ENCODE peak calls at places on chromosomes 6 and 20, in eight cellular contexts. J is cardiac fibroblast, N is astrocyte of the cerebellum, W is fibroblast of lung, U is coronary artery, C is OCI-LY7, E is tibial nerve, S is GM06990. Z is an unnamed sample.

GRCh38 chr6:104642871-104643270 is 216.8 kb downstream of the HACE1 start:
- DNase-seq in U (no peak), E (no peak), N (no peak), W (peak), J (peak), S (no peak), C (no peak), Z (peak)

GRCh38 chr6:111817451-111818146 is 55.7 kb downstream of the FYN start:
- DNase-seq in J (no peak), C (no peak), U (no peak), W (no peak), N (no peak), S (no peak), E (peak), Z (no peak)

GRCh38 chr6:157376706-157377230 is 4.2 kb upstream of the ZDHHC14 start:
- DNase-seq in E (no peak), S (no peak), U (no peak), C (peak), N (no peak), W (no peak), J (no peak), Z (peak)

GRCh38 chr6:169935348-169935718 is 183.9 kb downstream of the ERMARD start:
- DNase-seq in C (no peak), E (no peak), S (no peak), J (no peak), U (no peak), W (no peak), N (peak), Z (no peak)

GRCh38 chr20:8901237-8902025 is 167.5 kb upstream of the PLCB4 start:
- DNase-seq in U (peak), C (no peak), S (no peak), N (no peak), J (peak), E (peak), W (peak), Z (peak)

GRCh38 chr20:43959079-43959919 is 44.6 kb downstream of the TOX2 start:
- DNase-seq in E (no peak), J (no peak), W (peak), N (peak), C (peak), S (no peak), U (no peak), Z (peak)

GRCh38 chr20:17228624-17229061 is 1.8 kb downstream of the PCSK2 start:
- DNase-seq in C (no peak), N (no peak), U (no peak), J (no peak), S (no peak), E (no peak), W (no peak), Z (no peak)

GRCh38 chr20:60053125-60053812 is 95.0 kb downstream of the CDH26 start:
- DNase-seq in U (no peak), S (no peak), C (no peak), J (no peak), N (no peak), E (no peak), W (no peak), Z (no peak)

GRCh38 chr6:87139236-87139635 is 16.1 kb upstream of the ZNF292 start:
- DNase-seq in E (peak), C (peak), U (no peak), W (peak), J (peak), N (peak), S (no peak), Z (peak)

GRCh38 chr20:49435639-49436038 is 46.8 kb downstream of the KCNB1 start:
- DNase-seq in E (no peak), W (no peak), N (no peak), U (no peak), J (no peak), C (no peak), S (no peak), Z (no peak)

GRCh38 chr6:84447651-84448050 is 220.2 kb upstream of the CEP162 start:
- DNase-seq in C (no peak), N (no peak), J (no peak), W (no peak), U (no peak), E (no peak), S (no peak), Z (no peak)

GRCh38 chr6:72032056-72032455 is 145.7 kb downstream of the RIMS1 start:
- DNase-seq in N (no peak), S (no peak), E (no peak), U (no peak), C (no peak), W (peak), J (peak), Z (peak)

GRCh38 chr6:141349710-141350109 is 783.0 kb upstream of the GJE1 start:
- DNase-seq in E (no peak), U (no peak), S (no peak), C (no peak), N (no peak), J (no peak), W (no peak), Z (no peak)

GRCh38 chr6:14273196-14273595 is 155.6 kb downstream of the CD83 start:
- DNase-seq in J (no peak), C (no peak), N (no peak), U (no peak), E (no peak), W (no peak), S (no peak), Z (no peak)

GRCh38 chr20:48984575-48985219 is 61.4 kb upstream of the CSE1L start:
- DNase-seq in E (no peak), C (no peak), U (no peak), N (peak), W (peak), S (no peak), J (no peak), Z (peak)

GRCh38 chr6:154343473-154344308 is 12.9 kb downstream of the IPCEF1 start:
- DNase-seq in N (peak), E (no peak), S (no peak), U (no peak), C (no peak), W (peak), J (peak), Z (peak)

GRCh38 chr6:83891586-83891985 is 32.1 kb downstream of the CYB5R4 start:
- DNase-seq in W (no peak), U (no peak), C (no peak), E (no peak), J (no peak), N (no peak), S (no peak), Z (no peak)

GRCh38 chr6:85576479-85576878 is 17.2 kb downstream of the SNX14 start:
- DNase-seq in J (no peak), C (no peak), S (no peak), U (no peak), N (no peak), W (no peak), E (no peak), Z (no peak)

GRCh38 chr6:3334579-3334978 is 75.8 kb downstream of the PSMG4 start:
- DNase-seq in S (no peak), C (no peak), U (no peak), J (no peak), W (no peak), N (no peak), E (no peak), Z (no peak)

GRCh38 chr6:118509009-118509617 is 39.0 kb upstream of the PLN start:
- DNase-seq in U (no peak), S (no peak), W (peak), C (peak), J (peak), E (peak), N (peak), Z (peak)

GRCh38 chr20:59728722-59729430 is 124.5 kb downstream of the PHACTR3 start:
- DNase-seq in U (peak), S (no peak), C (no peak), W (no peak), N (no peak), E (no peak), J (no peak), Z (no peak)

GRCh38 chr6:98014791-98015201 is 731.8 kb upstream of the MMS22L start:
- DNase-seq in W (no peak), E (no peak), U (no peak), N (no peak), S (no peak), C (no peak), J (no peak), Z (no peak)

GRCh38 chr6:26128013-26128771 is 41.0 kb downstream of the HFE start:
- DNase-seq in J (no peak), E (no peak), U (no peak), W (no peak), C (no peak), S (no peak), N (no peak), Z (no peak)
- H3K4me3 ChIP-seq in J (no peak), E (no peak), U (peak), W (peak), C (no peak), S (peak), N (peak), Z (no peak)

GRCh38 chr6:109922851-109923250 is 55.3 kb upstream of the GPR6 start:
- DNase-seq in N (no peak), C (no peak), S (no peak), W (no peak), U (no peak), E (no peak), J (no peak), Z (no peak)

GRCh38 chr6:109920911-109921310 is 57.2 kb upstream of the GPR6 start:
- DNase-seq in S (no peak), W (no peak), U (no peak), N (no peak), C (no peak), E (no peak), J (no peak), Z (no peak)

GRCh38 chr6:109927052-109927451 is 51.1 kb upstream of the GPR6 start:
- DNase-seq in N (no peak), U (no peak), W (peak), C (no peak), J (peak), E (no peak), S (no peak), Z (no peak)

GRCh38 chr6:109925060-109925459 is 53.1 kb upstream of the GPR6 start:
- DNase-seq in J (no peak), N (no peak), U (no peak), S (no peak), C (no peak), W (peak), E (no peak), Z (no peak)
- TF ChIP-seq CTCF in J (no peak), N (no peak), U (no peak), S (no peak), C (no peak), W (no peak), E (no peak), Z (no peak)

GRCh38 chr6:4906942-4907300 is 96.9 kb downstream of the RPP40 start:
- DNase-seq in U (no peak), W (no peak), J (no peak), E (no peak), S (no peak), C (no peak), N (no peak), Z (no peak)
- H3K4me3 ChIP-seq in U (peak), W (peak), J (no peak), E (no peak), S (no peak), C (peak), N (no peak), Z (no peak)

GRCh38 chr6:34791842-34792604 is at the start of gene BLTP3A:
- DNase-seq in N (no peak), C (peak), E (peak), U (peak), S (peak), J (peak), W (peak), Z (peak)
- TF ChIP-seq CTCF in N (no peak), C (no peak), E (peak), U (no peak), S (no peak), J (no peak), W (no peak), Z (no peak)

GRCh38 chr20:62557999-62558408 is 82.2 kb upstream of the GATA5 start:
- DNase-seq in E (no peak), N (no peak), U (no peak), W (no peak), J (no peak), S (no peak), C (no peak), Z (no peak)
- H3K4me3 ChIP-seq in E (no peak), N (no peak), U (no peak), W (no peak), J (no peak), S (no peak), C (no peak), Z (no peak)

GRCh38 chr20:30489604-30490003 is 767.9 kb upstream of the DEFB115 start:
- DNase-seq in S (no peak), J (no peak), W (no peak), C (no peak), U (no peak), N (no peak), E (no peak), Z (no peak)
- TF ChIP-seq CTCF in S (no peak), J (no peak), W (no peak), C (no peak), U (no peak), N (no peak), E (no peak), Z (no peak)

DNA sequence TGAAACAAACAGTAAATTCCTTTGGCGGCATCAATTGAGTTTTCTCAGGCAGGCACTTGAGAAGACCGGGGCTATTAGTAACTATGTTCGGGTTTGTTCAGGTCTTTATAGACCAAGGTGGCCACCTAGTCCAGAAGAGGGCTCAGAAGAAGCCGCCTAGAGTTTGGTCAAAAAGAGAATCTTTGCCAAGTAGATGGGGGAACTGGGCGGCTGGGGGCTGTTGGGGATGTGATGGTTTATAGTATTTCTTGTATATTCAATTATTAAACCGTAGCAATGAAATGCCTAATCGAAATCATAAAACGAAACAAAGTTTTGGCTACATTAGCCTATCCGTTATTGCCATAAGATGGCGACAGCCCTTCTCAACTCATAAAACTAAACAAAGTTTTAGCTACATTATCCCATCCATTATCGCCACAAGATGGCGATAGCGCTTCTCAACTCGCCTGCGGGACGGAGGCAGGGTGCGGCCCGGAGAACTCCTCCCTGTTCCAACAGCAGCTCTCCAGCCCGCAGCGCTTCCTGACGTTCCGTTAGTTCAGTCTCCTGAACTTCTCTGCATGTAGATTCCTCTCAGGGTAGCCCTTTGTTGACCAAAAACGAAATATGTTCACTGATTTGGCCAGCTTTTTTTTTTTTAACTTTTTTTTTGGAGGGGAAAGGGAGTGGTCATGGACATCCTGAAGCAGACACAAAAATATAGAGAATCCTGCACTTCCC is 120.5 kb upstream of the PRSS16 start:
- DNase-seq in W (peak), C (peak), S (peak), E (peak), N (peak), J (peak), U (peak), Z (peak)
- H3K4me3 ChIP-seq in W (peak), C (peak), S (peak), E (peak), N (peak), J (peak), U (peak), Z (peak)

DNA sequence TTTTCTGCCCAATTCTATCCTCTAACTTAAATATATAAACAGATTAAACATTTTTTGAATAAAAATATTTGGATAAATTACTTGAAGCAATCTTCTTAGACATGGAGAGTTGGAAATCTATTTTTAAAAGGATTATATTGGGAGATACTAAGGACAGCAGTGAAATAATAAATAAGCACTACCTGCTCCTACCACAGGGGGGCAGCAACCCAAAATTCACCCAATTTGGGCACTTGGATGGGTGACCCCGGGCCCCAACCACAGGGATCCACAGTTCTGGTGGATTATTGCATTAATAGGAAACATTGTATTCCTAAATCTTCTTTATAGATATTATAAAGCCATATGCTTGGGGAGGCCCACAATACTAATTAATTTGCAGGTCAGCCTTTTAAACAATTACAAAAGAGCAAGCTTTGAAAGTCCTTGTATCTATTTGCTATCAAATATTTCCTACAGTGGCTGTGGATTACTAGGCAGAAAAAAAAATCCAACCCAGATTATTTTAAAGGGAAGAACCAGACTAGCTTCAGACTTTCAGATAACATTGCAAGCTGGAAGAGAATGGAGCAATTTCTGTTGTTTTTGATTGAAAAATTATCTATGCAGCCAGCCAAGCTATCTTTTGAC is 66.4 kb upstream of the PDE10A start:
- DNase-seq in C (peak), W (no peak), N (no peak), J (peak), E (peak), S (no peak), U (no peak), Z (peak)
- TF ChIP-seq CTCF in C (peak), W (peak), N (peak), J (peak), E (peak), S (peak), U (peak), Z (peak)

Z was measured in astrocyte of the spinal cord.